ENCODE peak calls at places on chromosomes 4 and X, in six cellular contexts. J, G, F, H, L and B are unnamed samples. For H3K36me3, the result is how much of the 10 kb centered on the place peaks cover.

GRCh38 chrX:148120151-148120550 is 139.0 kb downstream of the FMR1NB start:
- DNase-seq in J (no peak), G (no peak), F (no peak), H (no peak), L (no peak), B (no peak)

GRCh38 chr4:104017213-104017612 is 297.4 kb upstream of the TACR3 start:
- DNase-seq in J (no peak), G (no peak), F (no peak), H (no peak), L (no peak), B (no peak)

GRCh38 chr4:184958127-184958806 is 60.0 kb upstream of the HELT start:
- DNase-seq in J (no peak), G (no peak), F (no peak), H (no peak), L (no peak), B (no peak)

GRCh38 chr4:139622856-139623255 is 42.8 kb upstream of the MGST2 start:
- DNase-seq in J (peak), G (no peak), F (no peak), H (no peak), L (no peak), B (no peak)

GRCh38 chr4:125728568-125728967 is 413.8 kb downstream of the FAT4 start:
- DNase-seq in J (peak), G (no peak), F (no peak), H (no peak), L (no peak), B (peak)

GRCh38 chr4:155629183-155629825 is 37.3 kb upstream of the GUCY1A1 start:
- DNase-seq in J (no peak), G (no peak), F (no peak), H (no peak), L (no peak), B (no peak)

GRCh38 chr4:104490096-104490769 is 4.5 kb downstream of the CXXC4 start:
- DNase-seq in J (peak), G (peak), F (no peak), H (peak), L (peak), B (peak)

GRCh38 chrX:16977771-16978170 is 31.3 kb downstream of the REPS2 start:
- DNase-seq in J (no peak), G (no peak), F (no peak), H (no peak), L (no peak), B (no peak)

GRCh38 chr4:185171373-185172071 is 28.5 kb downstream of the SLC25A4 start:
- DNase-seq in J (no peak), G (no peak), F (no peak), H (no peak), L (no peak), B (no peak)

GRCh38 chrX:155068165-155068564 is 2.8 kb downstream of the CMC4 start:
- DNase-seq in J (no peak), G (no peak), F (no peak), H (no peak), L (no peak), B (no peak)

GRCh38 chr4:108834787-108835384 is 72.0 kb upstream of the ETNPPL start:
- DNase-seq in J (peak), G (no peak), F (no peak), H (no peak), L (no peak), B (no peak)

GRCh38 chrX:154490021-154490413 is 412 bp downstream of the SLC10A3 start:
- DNase-seq in J (no peak), G (peak), F (no peak), H (peak), L (peak), B (peak)

GRCh38 chrX:71301195-71301924 is at the start of gene ITGB1BP2:
- DNase-seq in J (no peak), G (no peak), F (no peak), H (no peak), L (no peak), B (no peak)

GRCh38 chr4:139913398-139913990 is 240.5 kb downstream of the MAML3 start:
- DNase-seq in J (no peak), G (peak), F (no peak), H (peak), L (no peak), B (no peak)

GRCh38 chr4:99071159-99071558 is 17.4 kb downstream of the ADH5 start:
- DNase-seq in J (no peak), G (no peak), F (no peak), H (no peak), L (no peak), B (no peak)

GRCh38 chrX:70219938-70220764 is 14.3 kb upstream of the AWAT1 start:
- DNase-seq in J (no peak), G (peak), F (no peak), H (no peak), L (no peak), B (peak)

GRCh38 chr4:47528651-47529050 is 43.6 kb downstream of the ATP10D start:
- DNase-seq in J (no peak), G (no peak), F (no peak), H (no peak), L (no peak), B (no peak)

GRCh38 chr4:60042941-60043340 is 1157.2 kb upstream of the ADGRL3 start:
- DNase-seq in J (no peak), G (no peak), F (no peak), H (no peak), L (no peak), B (no peak)

GRCh38 chr4:10502717-10503116 is 45.5 kb upstream of the ZNF518B start:
- DNase-seq in J (no peak), G (no peak), F (no peak), H (no peak), L (no peak), B (no peak)

GRCh38 chr4:173522160-173522873 is 7.7 kb downstream of the HAND2 start:
- DNase-seq in J (peak), G (peak), F (peak), H (peak), L (no peak), B (peak)

GRCh38 chrX:41923925-41924693 is 755 bp upstream of the CASK start:
- DNase-seq in J (peak), G (peak), F (no peak), H (peak), L (no peak), B (peak)

GRCh38 chr4:41611881-41612871 is 74.2 kb downstream of the LIMCH1 start:
- DNase-seq in J (peak), G (peak), F (no peak), H (peak), L (no peak), B (peak)

GRCh38 chrX:54923376-54923775 is 2.8 kb downstream of the TRO start:
- DNase-seq in J (no peak), G (no peak), F (no peak), H (no peak), L (no peak), B (no peak)

GRCh38 chr4:135838889-135839288 is 1637.3 kb upstream of the PABPC4L start:
- DNase-seq in J (peak), G (no peak), F (no peak), H (no peak), L (no peak), B (peak)

GRCh38 chr4:131091896-131092295 is 1995.9 kb downstream of the C4orf33 start:
- DNase-seq in J (peak), G (no peak), F (no peak), H (no peak), L (no peak), B (no peak)

DNA sequence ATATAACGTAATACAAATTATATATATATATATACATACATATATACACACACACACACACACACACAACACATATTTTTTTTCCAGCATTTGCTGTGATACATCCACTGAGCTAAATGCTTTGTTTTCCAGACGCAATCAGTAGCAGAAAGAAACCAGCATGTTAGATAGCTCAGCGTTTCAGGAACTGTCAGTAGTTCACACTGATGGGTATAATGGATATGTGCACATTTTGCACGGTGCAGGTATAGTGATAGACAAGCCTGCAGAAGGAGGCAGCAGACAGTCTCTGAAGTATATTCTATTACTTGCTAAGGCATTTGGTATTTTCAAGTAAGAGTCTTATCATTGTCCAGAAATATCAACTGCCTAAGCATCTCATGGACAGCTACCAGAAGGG is 741.6 kb upstream of the HS3ST1 start:
- DNase-seq in J (no peak), G (no peak), F (no peak), H (no peak), L (no peak), B (no peak)
- TF ChIP-seq CTCF in J (no peak), G (no peak), F (no peak), H (no peak), L (no peak), B (no peak)

GRCh38 chr4:4281787-4282186 is 8.2 kb downstream of the LYAR start:
- DNase-seq in J (no peak), G (no peak), F (no peak), H (no peak), L (no peak), B (no peak)
- H3K36me3 ChIP-seq in J (under half), G (under half), F (half or more), H (under half), L (half or more), B (half or more)

DNA sequence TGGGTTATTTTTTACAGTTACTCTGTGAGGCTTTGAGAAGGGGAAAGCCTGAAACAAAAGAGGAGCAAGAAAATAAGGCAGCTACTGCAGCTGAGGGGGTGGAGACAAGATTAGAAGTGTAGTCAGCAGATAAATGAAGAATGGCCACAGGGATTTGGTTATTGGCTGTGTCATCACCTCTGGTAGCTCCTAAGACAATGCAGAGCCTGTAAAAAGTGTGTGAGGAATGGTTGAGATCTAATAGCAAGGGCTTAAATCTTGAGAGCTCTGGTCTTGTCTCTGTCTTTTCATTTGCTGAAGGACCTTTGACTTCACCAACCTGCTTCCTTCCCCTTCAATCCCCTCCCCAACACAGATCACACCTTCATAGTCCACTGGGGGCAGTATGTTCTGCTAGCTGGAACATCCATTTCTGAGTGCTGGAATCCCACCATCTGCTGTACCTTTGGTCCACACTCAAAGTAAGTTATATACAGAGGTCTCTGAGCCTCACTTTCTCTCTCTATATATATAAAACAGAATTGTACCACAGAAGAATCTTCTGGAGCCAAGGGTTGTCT is 213.7 kb upstream of the ZIC3 start:
- DNase-seq in J (peak), G (no peak), F (no peak), H (no peak), L (no peak), B (peak)
- TF ChIP-seq CTCF in J (peak), G (no peak), F (no peak), H (no peak), L (no peak), B (peak)

GRCh38 chrX:47202877-47203276 is 9.2 kb downstream of the UBA1 start:
- DNase-seq in J (no peak), G (no peak), F (no peak), H (no peak), L (no peak), B (no peak)
- H3K36me3 ChIP-seq in J (under half), G (under half), F (half or more), H (under half), L (half or more), B (half or more)

GRCh38 chr4:176380352-176381157 is 60.8 kb downstream of the SPCS3 start:
- DNase-seq in J (no peak), G (no peak), F (no peak), H (no peak), L (no peak), B (no peak)

GRCh38 chr4:176377705-176378302 is 58.0 kb downstream of the SPCS3 start:
- DNase-seq in J (no peak), G (no peak), F (no peak), H (no peak), L (no peak), B (no peak)

GRCh38 chr4:176376032-176376614 is 56.4 kb downstream of the SPCS3 start:
- DNase-seq in J (peak), G (no peak), F (no peak), H (no peak), L (no peak), B (no peak)
- TF ChIP-seq CTCF in J (peak), G (peak), F (peak), H (no peak), L (peak), B (peak)